ENCODE peak calls at places on chromosomes 16 and 17, in five cellular contexts. I is mesothelial cell of epicardium, D is left lung, F is thoracic aorta, S is HCT116. V is an unnamed sample.

GRCh38 chr16:48910214-48910613 is 300.2 kb upstream of the N4BP1 start:
- DNase-seq in F (no peak), I (no peak), D (no peak), S (no peak), V (no peak)

GRCh38 chr17:81345211-81346089 is 49.8 kb upstream of the BAHCC1 start:
- DNase-seq in I (peak), F (peak), D (peak), S (no peak), V (peak)

GRCh38 chr17:28097901-28098300 is 55.4 kb downstream of the NLK start:
- DNase-seq in S (no peak), D (no peak), I (no peak), F (no peak), V (no peak)

GRCh38 chr17:30429155-30429554 is 48.1 kb upstream of the GOSR1 start:
- DNase-seq in F (no peak), S (no peak), I (no peak), D (no peak), V (no peak)

GRCh38 chr16:56450275-56450889 is 750 bp downstream of the NUDT21 start:
- DNase-seq in I (no peak), D (no peak), F (no peak), S (no peak), V (no peak)

GRCh38 chr16:87201052-87201451 is 116.1 kb downstream of the C16orf95 start:
- DNase-seq in S (no peak), F (peak), I (no peak), D (no peak), V (no peak)

GRCh38 chr17:34254651-34255380 is at the start of gene CCL2:
- DNase-seq in S (no peak), I (peak), F (peak), D (no peak), V (no peak)

GRCh38 chr16:57621521-57622268 is 6.7 kb upstream of the ADGRG1 start:
- DNase-seq in D (peak), S (no peak), I (no peak), F (no peak), V (no peak)

GRCh38 chr17:3535253-3535995 is 22.2 kb downstream of the TRPV3 start:
- DNase-seq in I (peak), S (peak), F (no peak), D (no peak), V (peak)

GRCh38 chr16:49194499-49195260 is 87.0 kb downstream of the CBLN1 start:
- DNase-seq in D (no peak), I (no peak), S (no peak), F (no peak), V (no peak)

GRCh38 chr16:86087561-86088230 is 188.7 kb downstream of the IRF8 start:
- DNase-seq in I (no peak), D (no peak), F (no peak), S (no peak), V (no peak)

GRCh38 chr17:38551121-38551520 is 54.6 kb downstream of the SRCIN1 start:
- DNase-seq in D (no peak), I (no peak), S (no peak), F (no peak), V (no peak)

GRCh38 chr16:47565454-47565853 is 104.3 kb downstream of the PHKB start:
- DNase-seq in D (no peak), S (no peak), I (no peak), F (peak), V (no peak)

GRCh38 chr17:35586569-35587073 is 501 bp upstream of the AP2B1 start:
- DNase-seq in F (no peak), I (no peak), S (no peak), D (no peak), V (no peak)

GRCh38 chr16:66036775-66037715 is 329.4 kb upstream of the CDH5 start:
- DNase-seq in F (no peak), I (no peak), S (no peak), D (no peak), V (no peak)

GRCh38 chr16:57539072-57539796 is 2.9 kb upstream of the CCDC102A start:
- DNase-seq in F (no peak), S (no peak), D (no peak), I (peak), V (no peak)

GRCh38 chr16:90048737-90049330 is 28.3 kb downstream of the PRDM7 start:
- DNase-seq in D (no peak), F (no peak), S (no peak), I (no peak), V (no peak)

GRCh38 chr16:89512453-89512852 is 4.2 kb downstream of the SPG7 start:
- DNase-seq in I (no peak), D (no peak), F (no peak), S (no peak), V (no peak)

GRCh38 chr17:81126281-81127132 is 38.8 kb upstream of the PVALEF start:
- DNase-seq in I (no peak), D (no peak), S (no peak), F (no peak), V (no peak)

GRCh38 chr17:35368086-35368824 is 5.2 kb downstream of the SLFN11 start:
- DNase-seq in D (no peak), F (no peak), I (no peak), S (no peak), V (no peak)

GRCh38 chr16:81669473-81670350 is 109.4 kb upstream of the PLCG2 start:
- DNase-seq in S (no peak), F (no peak), I (no peak), D (no peak), V (no peak)

GRCh38 chr16:48862087-48862532 is 252.1 kb upstream of the N4BP1 start:
- DNase-seq in D (no peak), I (no peak), F (no peak), S (peak), V (no peak)

GRCh38 chr17:29176500-29177351 is 3.5 kb downstream of the MYO18A start:
- DNase-seq in D (peak), S (no peak), I (peak), F (no peak), V (peak)

GRCh38 chr17:71464241-71464640 is 656.6 kb upstream of the SOX9 start:
- DNase-seq in I (no peak), D (no peak), F (no peak), S (no peak), V (no peak)

GRCh38 chr16:89921699-89922476 is 1.3 kb upstream of the TUBB3 start:
- DNase-seq in D (peak), S (peak), F (peak), I (peak), V (no peak)

GRCh38 chr16:2040450-2041105 is 7.1 kb downstream of the NTHL1 start:
- DNase-seq in D (no peak), S (no peak), I (no peak), F (no peak), V (no peak)

GRCh38 chr16:85129846-85130706 is 17.8 kb upstream of the CIBAR2 start:
- DNase-seq in D (no peak), F (no peak), S (no peak), I (no peak), V (no peak)

GRCh38 chr16:2720063-2720455 is at the start of gene PRSS27:
- DNase-seq in D (peak), F (no peak), I (no peak), S (no peak), V (no peak)

GRCh38 chr16:23435500-23435899 is 17.5 kb downstream of the COG7 start:
- DNase-seq in S (peak), D (peak), F (no peak), I (peak), V (peak)

GRCh38 chr17:71339219-71339618 is 781.6 kb upstream of the SOX9 start:
- DNase-seq in I (no peak), D (no peak), S (no peak), F (no peak), V (no peak)

GRCh38 chr17:15981208-15981607 is 18.3 kb downstream of the ZSWIM7 start:
- DNase-seq in D (no peak), I (no peak), S (no peak), F (no peak), V (no peak)

GRCh38 chr16:27867122-27868110 is 196.1 kb downstream of the GSG1L start:
- DNase-seq in F (no peak), I (peak), D (peak), S (peak), V (no peak)
- TF ChIP-seq CTCF in F (peak), I (peak), D (peak), S (peak), V (no peak)

GRCh38 chr17:76593964-76594363 is 8.3 kb upstream of the ST6GALNAC2 start:
- DNase-seq in S (no peak), I (no peak), D (no peak), F (no peak), V (no peak)

GRCh38 chr17:76598004-76598439 is 12.4 kb upstream of the ST6GALNAC2 start:
- DNase-seq in D (no peak), S (no peak), F (no peak), I (no peak), V (no peak)

GRCh38 chr17:76594676-76595075 is 9.0 kb upstream of the ST6GALNAC2 start:
- DNase-seq in F (no peak), S (no peak), D (no peak), I (no peak), V (no peak)

GRCh38 chr17:76597156-76598003 is 11.7 kb upstream of the ST6GALNAC2 start:
- DNase-seq in F (no peak), S (no peak), I (no peak), D (no peak), V (no peak)

DNA sequence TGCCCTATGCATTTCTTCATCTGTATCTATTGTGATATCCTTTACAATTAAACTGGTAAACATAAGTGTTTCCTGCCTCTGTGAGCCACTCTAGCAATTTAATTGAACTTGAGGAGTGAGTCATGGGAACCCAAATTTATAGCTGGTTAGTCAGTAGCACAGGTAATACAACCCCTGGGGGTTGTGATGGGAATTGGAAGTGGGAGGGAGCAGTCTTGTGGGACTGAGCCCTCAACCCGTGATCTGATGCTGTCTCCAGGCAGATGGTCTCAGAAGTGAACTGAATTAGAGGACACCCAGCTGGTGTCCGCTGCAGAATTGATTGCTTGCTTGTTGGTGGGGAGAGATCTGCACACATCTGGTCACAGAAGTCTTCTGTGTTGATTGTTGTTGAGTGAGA is 7.7 kb upstream of the ST6GALNAC2 start:
- DNase-seq in I (no peak), F (no peak), S (peak), D (no peak), V (no peak)
- TF ChIP-seq CTCF in I (no peak), F (no peak), S (no peak), D (no peak), V (no peak)

GRCh38 chr17:21039839-21040575 is 2.8 kb downstream of the USP22 start:
- DNase-seq in D (no peak), F (no peak), I (no peak), S (peak), V (no peak)

GRCh38 chr17:21037117-21037803 is 5.6 kb downstream of the USP22 start:
- DNase-seq in S (no peak), D (no peak), I (no peak), F (no peak), V (no peak)

GRCh38 chr17:21033350-21033749 is 9.5 kb downstream of the USP22 start:
- DNase-seq in D (no peak), F (no peak), I (no peak), S (no peak), V (no peak)

GRCh38 chr17:21034350-21035235 is 8.2 kb downstream of the USP22 start:
- DNase-seq in I (no peak), S (no peak), D (no peak), F (no peak), V (no peak)

GRCh38 chr17:21036361-21036881 is 6.4 kb downstream of the USP22 start:
- DNase-seq in I (no peak), F (no peak), D (no peak), S (no peak), V (no peak)
- TF ChIP-seq CTCF in I (no peak), F (no peak), D (no peak), S (no peak), V (no peak)

GRCh38 chr17:48840441-48840840 is 9.6 kb downstream of the CALCOCO2 start:
- DNase-seq in S (no peak), I (no peak), D (no peak), F (no peak), V (no peak)

GRCh38 chr17:48841395-48841831 is 10.6 kb downstream of the CALCOCO2 start:
- DNase-seq in S (no peak), I (no peak), F (no peak), D (no peak), V (no peak)

GRCh38 chr17:48843172-48843900 is 12.5 kb downstream of the CALCOCO2 start:
- DNase-seq in D (no peak), F (no peak), S (no peak), I (no peak), V (no peak)

DNA sequence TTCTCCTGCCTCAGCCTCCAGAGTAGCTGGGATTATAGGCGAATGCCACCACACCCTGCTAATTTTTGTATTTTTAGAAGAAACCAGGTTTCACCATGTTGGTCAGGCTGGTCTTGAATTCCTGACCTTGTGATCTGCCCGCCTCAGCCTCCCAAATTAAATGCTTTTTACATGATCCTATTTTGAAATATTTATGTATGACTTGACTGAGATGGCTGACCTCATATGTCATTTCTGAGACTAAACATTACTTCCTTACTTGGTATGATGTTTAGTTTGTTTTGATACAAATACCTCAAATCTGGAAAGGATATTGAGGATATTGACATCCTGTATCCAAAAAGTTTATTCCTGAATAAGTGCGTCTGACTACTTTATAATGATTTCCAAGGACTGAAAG is 11.9 kb downstream of the CALCOCO2 start:
- DNase-seq in I (no peak), F (no peak), S (no peak), D (no peak), V (no peak)
- TF ChIP-seq CTCF in I (no peak), F (no peak), S (no peak), D (no peak), V (no peak)

GRCh38 chr16:8660841-8661301 is 13.5 kb upstream of the ABAT start:
- DNase-seq in F (no peak), S (peak), I (peak), D (no peak), V (no peak)

GRCh38 chr16:8649829-8650554 is 24.4 kb upstream of the ABAT start:
- DNase-seq in I (no peak), S (no peak), D (no peak), F (no peak), V (no peak)

GRCh38 chr16:8656376-8656775 is 18.0 kb upstream of the ABAT start:
- DNase-seq in D (no peak), S (no peak), I (no peak), F (no peak), V (no peak)

DNA sequence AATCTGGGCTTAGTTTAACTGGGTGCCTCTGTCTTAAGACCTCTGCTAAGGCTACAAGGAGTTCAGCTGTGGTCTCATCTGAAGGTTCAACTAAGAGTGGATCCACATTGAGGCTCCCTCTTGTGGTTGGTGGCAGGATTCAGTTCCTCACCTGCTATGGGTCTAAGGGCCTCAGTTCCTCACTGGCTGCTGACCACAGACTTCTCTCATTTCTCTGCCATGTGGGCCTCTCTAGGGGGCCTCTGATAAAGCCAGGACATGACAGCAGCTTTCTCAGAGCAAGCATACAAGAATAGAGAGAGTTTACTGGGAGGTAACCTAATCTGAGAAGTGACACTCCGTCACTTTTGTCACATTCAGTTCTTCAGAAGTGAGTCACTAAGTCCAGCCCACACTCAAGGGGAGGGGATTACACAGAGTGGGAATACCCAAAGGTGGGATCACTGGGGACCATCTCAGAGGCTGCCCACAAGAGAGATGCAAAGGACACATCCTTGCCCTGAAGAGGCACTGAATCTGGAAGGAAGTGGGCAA is 19.2 kb upstream of the ABAT start:
- DNase-seq in F (no peak), I (no peak), D (no peak), S (no peak), V (no peak)
- TF ChIP-seq CTCF in F (no peak), I (no peak), D (peak), S (peak), V (no peak)

DNA sequence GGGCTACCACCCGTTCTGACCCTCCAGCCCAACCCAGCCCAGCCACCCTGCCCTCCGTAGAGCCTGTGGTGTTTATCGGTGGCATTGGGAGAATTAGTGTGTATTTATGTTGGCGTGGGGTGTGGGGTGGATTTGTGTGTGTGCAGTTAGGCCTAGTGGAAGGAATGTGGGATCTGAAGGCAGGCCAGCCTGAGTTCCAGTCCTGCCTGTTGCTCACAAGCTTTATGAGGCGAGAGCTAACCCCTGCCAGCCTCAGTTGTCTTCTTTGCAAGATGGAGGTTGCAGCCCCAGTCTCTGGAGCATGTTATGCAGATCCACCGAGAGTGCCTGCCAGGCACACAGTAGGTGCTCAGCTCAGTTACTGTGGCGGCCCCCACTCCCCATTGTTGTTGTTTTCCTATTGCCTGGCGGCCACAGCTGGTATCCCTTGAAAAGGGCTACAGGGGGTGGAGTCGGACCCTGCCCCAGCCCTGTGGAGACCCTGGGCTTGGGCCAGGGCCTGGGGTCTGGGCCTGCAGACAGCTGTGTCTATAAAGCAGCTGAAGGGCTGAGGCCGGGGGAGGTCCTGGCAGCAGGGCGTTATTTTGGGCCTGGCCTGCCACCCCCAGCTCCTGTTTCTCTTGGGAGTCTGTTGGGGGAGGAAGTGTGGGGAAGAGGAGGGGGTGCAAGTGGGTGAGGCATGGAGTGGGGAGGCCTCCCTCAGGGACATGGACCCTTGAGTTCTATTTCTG is 5.1 kb downstream of the ERBB2 start:
- DNase-seq in F (peak), D (peak), I (no peak), S (no peak), V (no peak)
- TF ChIP-seq CTCF in F (peak), D (peak), I (no peak), S (no peak), V (no peak)

DNA sequence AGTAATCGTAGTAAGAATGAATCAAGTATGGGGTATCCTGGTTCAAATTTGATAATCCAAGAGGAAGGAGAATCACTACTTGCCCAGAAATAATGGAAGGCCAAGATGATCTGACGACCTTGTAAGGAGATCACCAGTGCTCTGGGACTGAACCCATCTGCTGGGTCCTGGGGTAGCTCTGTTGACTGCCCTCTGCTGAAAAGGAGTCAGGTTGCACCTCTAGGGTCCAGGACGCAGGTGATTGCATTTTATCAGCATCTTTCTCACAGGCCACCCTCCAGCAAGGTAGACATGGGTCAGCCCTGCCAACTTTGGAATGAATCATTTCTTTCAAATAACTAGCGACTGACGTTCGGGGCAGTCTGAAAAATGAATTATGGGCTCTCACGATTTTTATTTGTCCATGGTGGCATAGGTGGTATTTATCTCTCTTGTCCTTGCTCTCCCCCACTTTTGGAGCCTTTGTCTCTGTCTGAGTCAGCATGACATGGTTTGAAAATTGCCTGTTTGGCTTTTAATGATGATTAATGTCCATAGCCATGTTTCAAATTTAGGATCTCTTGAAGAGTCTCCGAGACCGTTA is 163.7 kb downstream of the MSI2 start:
- DNase-seq in I (no peak), F (no peak), S (no peak), D (no peak), V (no peak)
- TF ChIP-seq CTCF in I (no peak), F (no peak), S (peak), D (no peak), V (no peak)